ENCODE peak calls at places on chromosomes 5 and 9, in eight cellular contexts. W, Q, U, E, F, K, X and C are unnamed samples.

GRCh38 chr5:32814141-32814540 is 103.0 kb downstream of the NPR3 start:
- DNase-seq in W (no peak), Q (no peak), U (no peak), E (no peak), F (peak), K (no peak), X (no peak), C (no peak)

GRCh38 chr9:105154723-105155191 is 89.7 kb upstream of the SLC44A1 start:
- DNase-seq in W (no peak), Q (no peak), U (no peak), E (no peak), F (peak), K (peak), X (no peak), C (no peak)

GRCh38 chr9:113728989-113729388 is 147.1 kb upstream of the ZNF618 start:
- DNase-seq in W (no peak), Q (no peak), U (no peak), E (no peak), F (no peak), K (no peak), X (no peak), C (no peak)

GRCh38 chr9:69970001-69970531 is 73.6 kb upstream of the MAMDC2 start:
- DNase-seq in W (no peak), Q (no peak), U (no peak), E (no peak), F (no peak), K (no peak), X (no peak), C (no peak)

GRCh38 chr5:96709152-96709821 is 47.1 kb downstream of the CAST start:
- DNase-seq in W (no peak), Q (no peak), U (no peak), E (no peak), F (peak), K (no peak), X (no peak), C (no peak)

GRCh38 chr9:30075451-30076199 is 2308.8 kb upstream of the ACO1 start:
- DNase-seq in W (no peak), Q (no peak), U (no peak), E (no peak), F (no peak), K (no peak), X (no peak), C (no peak)

GRCh38 chr9:21866302-21866701 is 63.9 kb downstream of the MTAP start:
- DNase-seq in W (no peak), Q (no peak), U (no peak), E (no peak), F (no peak), K (no peak), X (no peak), C (no peak)

GRCh38 chr5:45578270-45578669 is 117.9 kb downstream of the HCN1 start:
- DNase-seq in W (no peak), Q (no peak), U (no peak), E (no peak), F (no peak), K (no peak), X (no peak), C (no peak)

GRCh38 chr5:23893561-23893960 is 386.2 kb downstream of the PRDM9 start:
- DNase-seq in W (no peak), Q (no peak), U (no peak), E (no peak), F (no peak), K (no peak), X (no peak), C (no peak)

GRCh38 chr5:92086059-92086811 is 703.1 kb upstream of the ARRDC3 start:
- DNase-seq in W (no peak), Q (no peak), U (no peak), E (no peak), F (no peak), K (no peak), X (no peak), C (no peak)

GRCh38 chr9:18905033-18905882 is 127.8 kb downstream of the SAXO1 start:
- DNase-seq in W (no peak), Q (no peak), U (no peak), E (no peak), F (peak), K (no peak), X (no peak), C (no peak)

GRCh38 chr5:23072179-23072578 is 219.0 kb upstream of the CDH12 start:
- DNase-seq in W (no peak), Q (no peak), U (no peak), E (no peak), F (no peak), K (no peak), X (no peak), C (no peak)

GRCh38 chr5:169795311-169795710 is 158.2 kb downstream of the DOCK2 start:
- DNase-seq in W (no peak), Q (no peak), U (no peak), E (no peak), F (no peak), K (no peak), X (no peak), C (no peak)

GRCh38 chr5:148988328-148988727 is 74.5 kb downstream of the SH3TC2 start:
- DNase-seq in W (no peak), Q (no peak), U (peak), E (no peak), F (peak), K (no peak), X (no peak), C (no peak)

GRCh38 chr9:98742325-98743280 is 33.9 kb upstream of the GABBR2 start:
- DNase-seq in W (no peak), Q (peak), U (no peak), E (no peak), F (peak), K (no peak), X (no peak), C (no peak)

GRCh38 chr5:57175586-57175985 is 1.7 kb downstream of the GPBP1 start:
- DNase-seq in W (peak), Q (no peak), U (no peak), E (no peak), F (no peak), K (no peak), X (no peak), C (no peak)

GRCh38 chr5:61053937-61054336 is 108.3 kb downstream of the SMIM15 start:
- DNase-seq in W (no peak), Q (no peak), U (no peak), E (no peak), F (peak), K (no peak), X (no peak), C (no peak)

GRCh38 chr9:33466565-33467495 is 6.9 kb downstream of the NOL6 start:
- DNase-seq in W (peak), Q (no peak), U (peak), E (peak), F (no peak), K (peak), X (peak), C (no peak)

GRCh38 chr5:55143624-55144023 is 16.3 kb upstream of the GPX8 start:
- DNase-seq in W (no peak), Q (no peak), U (no peak), E (no peak), F (no peak), K (no peak), X (peak), C (no peak)

GRCh38 chr9:99593621-99594020 is 228.1 kb upstream of the NR4A3 start:
- DNase-seq in W (no peak), Q (no peak), U (no peak), E (no peak), F (no peak), K (no peak), X (no peak), C (no peak)

GRCh38 chr5:142192296-142192695 is 83.7 kb downstream of the NDFIP1 start:
- DNase-seq in W (no peak), Q (no peak), U (no peak), E (no peak), F (no peak), K (no peak), X (no peak), C (no peak)

GRCh38 chr9:90830977-90831376 is 29.4 kb downstream of the SYK start:
- DNase-seq in W (no peak), Q (no peak), U (no peak), E (no peak), F (no peak), K (no peak), X (no peak), C (no peak)

GRCh38 chr5:61333351-61334223 is 1.5 kb downstream of the ZSWIM6 start:
- DNase-seq in W (peak), Q (no peak), U (peak), E (peak), F (no peak), K (peak), X (peak), C (no peak)

GRCh38 chr5:61280205-61280604 is 51.9 kb upstream of the ZSWIM6 start:
- DNase-seq in W (no peak), Q (peak), U (no peak), E (no peak), F (peak), K (peak), X (no peak), C (peak)

DNA sequence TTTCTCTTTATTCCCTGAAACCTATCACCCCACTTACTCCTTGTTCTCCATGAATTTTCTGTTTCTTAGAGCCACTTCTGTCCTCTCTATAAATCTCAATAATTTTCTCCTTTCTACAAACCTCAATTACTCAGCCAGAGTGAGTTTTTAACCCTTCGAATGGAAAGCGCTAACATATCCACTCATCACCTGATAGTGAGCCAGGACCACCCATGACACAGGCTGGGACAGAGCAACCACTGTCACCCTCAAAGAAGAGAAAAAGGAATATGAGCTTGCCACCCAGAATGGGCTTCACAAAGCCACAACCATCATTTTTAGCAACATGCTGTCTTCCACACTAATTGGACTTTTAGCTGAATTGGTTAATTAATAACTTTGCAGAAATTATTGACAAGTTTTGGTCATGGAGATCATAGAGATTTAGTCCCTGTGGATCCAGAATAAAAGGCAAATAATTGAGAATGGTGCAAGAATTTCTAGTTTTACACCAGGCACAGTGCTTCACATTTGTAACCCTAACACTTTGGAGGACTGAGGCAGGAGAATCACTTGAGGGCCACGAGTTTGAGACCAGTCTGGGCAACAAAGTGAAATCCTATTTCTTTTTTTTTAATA is 32.1 kb upstream of the SELENOP start:
- DNase-seq in W (no peak), Q (no peak), U (no peak), E (no peak), F (no peak), K (no peak), X (no peak), C (no peak)
- TF ChIP-seq CTCF in W (no peak), Q (no peak), U (no peak), E (no peak), F (no peak), K (no peak), X (no peak), C (no peak)

GRCh38 chr9:134592819-134593200 is 48.8 kb upstream of the COL5A1 start:
- DNase-seq in W (no peak), Q (no peak), U (no peak), E (no peak), F (no peak), K (no peak), X (no peak), C (no peak)

GRCh38 chr9:134591082-134591571 is 50.5 kb upstream of the COL5A1 start:
- DNase-seq in W (no peak), Q (no peak), U (no peak), E (no peak), F (no peak), K (no peak), X (no peak), C (no peak)

GRCh38 chr9:134593286-134593685 is 48.3 kb upstream of the COL5A1 start:
- DNase-seq in W (no peak), Q (no peak), U (no peak), E (no peak), F (no peak), K (no peak), X (no peak), C (no peak)

GRCh38 chr9:134591573-134591981 is 50.0 kb upstream of the COL5A1 start:
- DNase-seq in W (no peak), Q (no peak), U (no peak), E (no peak), F (peak), K (no peak), X (no peak), C (peak)

DNA sequence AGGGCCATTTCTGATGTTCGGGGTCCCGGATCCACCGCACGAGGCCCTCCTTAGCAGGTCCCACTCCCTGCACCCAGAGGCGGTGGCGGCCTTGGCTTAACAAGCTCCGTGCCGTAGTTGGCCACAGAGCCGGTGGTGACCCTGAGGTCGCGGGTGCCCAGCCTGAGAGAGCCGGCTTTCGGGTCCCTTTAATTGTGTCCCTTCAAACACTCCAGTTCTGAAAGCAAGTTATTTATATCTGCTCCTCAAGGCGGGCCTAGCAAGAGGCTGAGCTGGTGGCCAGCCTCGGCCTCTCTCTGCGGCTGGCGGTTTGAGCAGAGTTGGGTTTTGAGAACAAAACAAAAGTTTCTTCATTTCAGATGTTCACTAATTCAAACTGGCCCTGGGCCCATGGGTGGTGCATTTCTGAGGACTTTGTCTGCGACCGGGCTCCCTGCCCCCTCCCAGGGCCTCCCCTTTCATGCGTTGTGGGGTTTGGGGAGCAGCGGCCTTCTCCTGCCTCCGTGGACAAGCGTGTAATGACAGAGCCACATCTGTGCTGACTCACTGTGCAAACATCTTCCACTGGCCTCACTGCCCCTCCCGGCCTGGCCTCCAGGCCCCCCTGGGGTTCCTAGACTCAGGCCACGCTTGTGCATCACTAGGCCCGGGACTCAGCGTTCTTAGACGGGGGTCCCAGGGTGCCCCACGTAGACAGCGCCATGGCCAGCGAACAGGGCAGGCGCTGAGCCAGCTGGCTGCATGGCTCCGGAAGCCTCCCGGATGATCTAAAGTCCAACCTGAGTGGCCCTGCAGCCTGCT is 49.4 kb upstream of the COL5A1 start:
- DNase-seq in W (no peak), Q (peak), U (peak), E (peak), F (peak), K (peak), X (peak), C (peak)
- H3K4me3 ChIP-seq in W (no peak), Q (no peak), U (no peak), E (no peak), F (no peak), K (no peak), X (no peak), C (peak)

GRCh38 chr9:95508242-95508967 is 8.4 kb downstream of the PTCH1 start:
- DNase-seq in W (no peak), Q (no peak), U (no peak), E (no peak), F (no peak), K (no peak), X (no peak), C (no peak)

GRCh38 chr9:95506438-95506691 is 10.4 kb downstream of the PTCH1 start:
- DNase-seq in W (peak), Q (no peak), U (no peak), E (no peak), F (peak), K (peak), X (peak), C (no peak)

GRCh38 chr9:95505676-95506437 is 10.9 kb downstream of the PTCH1 start:
- DNase-seq in W (peak), Q (no peak), U (peak), E (no peak), F (peak), K (peak), X (peak), C (no peak)

GRCh38 chr9:95507456-95508241 is 9.1 kb downstream of the PTCH1 start:
- DNase-seq in W (peak), Q (no peak), U (peak), E (peak), F (peak), K (peak), X (peak), C (no peak)

GRCh38 chr9:95506692-95507455 is 9.9 kb downstream of the PTCH1 start:
- DNase-seq in W (peak), Q (no peak), U (peak), E (peak), F (no peak), K (peak), X (peak), C (no peak)
- TF ChIP-seq CTCF in W (no peak), Q (no peak), U (no peak), E (no peak), F (no peak), K (no peak), X (no peak), C (no peak)

DNA sequence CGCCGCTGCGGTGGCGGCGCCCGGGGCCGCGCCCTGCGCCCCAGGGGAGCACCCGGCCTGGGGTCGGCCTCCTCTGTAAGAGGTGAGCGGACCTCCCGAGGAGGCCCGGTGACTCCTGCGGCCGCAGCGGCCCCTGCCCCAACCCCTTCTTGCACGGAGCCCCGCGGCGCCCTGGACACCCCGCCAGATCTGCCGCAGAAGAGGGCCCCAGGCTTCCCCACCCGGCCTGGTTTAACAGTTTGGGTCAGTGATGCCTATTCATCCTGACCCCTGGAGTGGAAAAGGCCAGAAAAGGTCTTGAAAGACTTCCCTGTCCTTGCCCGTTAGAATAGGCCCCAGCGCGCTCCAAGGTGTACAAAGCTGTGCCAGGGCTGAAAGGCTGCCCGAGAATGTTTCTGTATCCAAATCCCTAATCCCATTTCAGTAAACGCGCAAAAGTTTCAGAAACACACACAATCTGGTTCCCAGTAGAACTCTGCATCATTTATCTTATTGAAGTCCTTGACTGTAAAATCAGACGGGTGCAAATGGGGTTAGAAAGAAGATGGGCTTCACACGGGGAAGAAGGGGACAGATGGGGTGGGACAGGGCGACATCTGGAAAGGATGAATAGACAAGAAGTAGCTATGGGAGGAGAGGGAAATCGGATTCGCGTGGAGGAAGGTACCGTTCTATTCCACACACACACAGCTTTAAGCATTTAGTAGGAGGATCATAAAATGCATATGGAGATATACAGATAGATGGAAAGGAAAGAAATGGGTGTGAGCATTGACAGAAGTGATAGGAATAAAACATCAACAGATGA is 1.1 kb upstream of the SSBP2 start:
- DNase-seq in W (peak), Q (no peak), U (no peak), E (peak), F (no peak), K (peak), X (peak), C (no peak)
- H3K4me3 ChIP-seq in W (peak), Q (peak), U (peak), E (peak), F (peak), K (peak), X (peak), C (peak)

GRCh38 chr5:157913575-157913974 is 54.6 kb upstream of the CLINT1 start:
- DNase-seq in W (no peak), Q (no peak), U (no peak), E (no peak), F (no peak), K (no peak), X (no peak), C (no peak)

GRCh38 chr5:157912621-157913325 is 53.8 kb upstream of the CLINT1 start:
- DNase-seq in W (no peak), Q (no peak), U (no peak), E (no peak), F (no peak), K (no peak), X (no peak), C (no peak)

GRCh38 chr5:157914389-157914788 is 55.4 kb upstream of the CLINT1 start:
- DNase-seq in W (no peak), Q (no peak), U (no peak), E (no peak), F (no peak), K (no peak), X (no peak), C (no peak)

GRCh38 chr5:157917909-157918809 is 59.2 kb upstream of the CLINT1 start:
- DNase-seq in W (peak), Q (peak), U (peak), E (peak), F (peak), K (peak), X (peak), C (peak)

DNA sequence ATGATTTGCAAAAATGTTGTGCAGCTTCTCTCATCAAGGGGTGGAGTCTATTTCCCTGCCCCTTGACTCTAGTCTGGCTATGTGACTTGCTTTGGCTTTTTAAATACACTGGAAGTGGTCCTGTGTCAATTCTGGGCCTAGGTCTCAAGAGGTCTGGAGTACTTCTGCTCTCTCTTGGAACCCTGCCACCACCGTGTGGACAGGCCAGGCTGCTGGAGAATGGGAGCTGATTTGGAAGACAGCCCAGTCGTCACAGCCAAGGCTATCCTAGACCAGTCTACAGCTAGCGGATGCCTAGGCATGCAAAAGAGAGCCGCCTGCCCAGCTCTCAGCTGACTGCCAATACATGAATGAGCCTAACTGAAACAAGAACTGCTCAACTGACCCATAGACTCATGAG is 56.7 kb upstream of the CLINT1 start:
- DNase-seq in W (peak), Q (no peak), U (peak), E (peak), F (peak), K (peak), X (peak), C (no peak)
- TF ChIP-seq CTCF in W (no peak), Q (no peak), U (no peak), E (no peak), F (no peak), K (peak), X (no peak), C (no peak)